ENCODE peak calls at places on chromosome 1, in ten cellular contexts. O is GM12865; S is dorsolateral prefrontal cortex; V is T-helper 2 cell; M is T-helper 9 cell; B is HFF-Myc; L is BJ; W is stimulated activated CD8-positive, alpha-beta memory T cell treated with anti-CD3 and anti-CD28 coated beads, Interleukin-7, amount 100 ng/mL, for 1 hour; E is activated CD4-positive, alpha-beta T cell treated with anti-CD3 and anti-CD28 coated beads, Interleukin-2, amount 50 U/mL, for 1 hour; I is COR-L47. A is an unnamed sample.

GRCh38 chr1:35894183-35894582 is 11.2 kb downstream of the AGO1 start:
- DNase-seq in M (no peak), L (no peak), O (peak; percentile 71), S (no peak), W (no peak), V (no peak), B (no peak), I (no peak), E (no peak), A (peak; percentile 49)

GRCh38 chr1:5707566-5708178 is 284.6 kb downstream of the NPHP4 start:
- DNase-seq in V (no peak), M (no peak), B (no peak), L (no peak), W (no peak), E (no peak), O (no peak), I (no peak), S (peak; percentile 69), A (no peak)

GRCh38 chr1:114756949-114757454 is 782 bp downstream of the CSDE1 start:
- DNase-seq in B (no peak), V (no peak), I (peak; percentile 26), O (no peak), E (no peak), W (no peak), S (no peak), M (peak; percentile 4), L (no peak), A (no peak)

GRCh38 chr1:13513885-13514546 is at the start of gene LRRC38:
- DNase-seq in W (no peak), S (no peak), E (no peak), B (no peak), M (no peak), V (no peak), O (no peak), L (no peak), I (no peak), A (no peak)

GRCh38 chr1:199272107-199272506 is 633.3 kb downstream of the PTPRC start:
- DNase-seq in B (no peak), S (no peak), M (no peak), L (peak; percentile 73), V (no peak), O (no peak), E (no peak), I (no peak), W (no peak), A (no peak)

GRCh38 chr1:76287917-76288316 is 213.4 kb downstream of the ST6GALNAC3 start:
- DNase-seq in O (no peak), W (no peak), V (no peak), B (no peak), S (no peak), I (no peak), E (no peak), M (no peak), L (no peak), A (no peak)

GRCh38 chr1:182795563-182796228 is 6.1 kb downstream of the NPL start:
- DNase-seq in S (no peak), M (no peak), L (no peak), B (no peak), E (no peak), I (no peak), W (no peak), V (no peak), O (no peak), A (no peak)

GRCh38 chr1:109252893-109253802 is 3.8 kb downstream of the CELSR2 start:
- DNase-seq in L (no peak), W (no peak), O (no peak), I (peak; percentile 72), S (peak; percentile 92), V (no peak), E (no peak), B (no peak), M (no peak), A (peak; percentile 25)

GRCh38 chr1:112524251-112524650 is 15.5 kb downstream of the WNT2B start:
- DNase-seq in L (no peak), W (no peak), O (no peak), M (no peak), V (no peak), E (no peak), I (no peak), S (no peak), B (no peak), A (no peak)

GRCh38 chr1:203129501-203130231 is 2.1 kb downstream of the ADORA1 start:
- DNase-seq in W (no peak), O (no peak), I (peak; percentile 66), V (no peak), S (peak; percentile 92), M (no peak), L (no peak), B (no peak), E (no peak), A (no peak)

GRCh38 chr1:224730540-224730939 is 114.4 kb downstream of the CNIH3 start:
- DNase-seq in E (no peak), I (no peak), L (no peak), O (no peak), S (no peak), B (no peak), V (no peak), W (no peak), M (no peak), A (no peak)

GRCh38 chr1:83641206-83641658 is 357.7 kb downstream of the TTLL7 start:
- DNase-seq in V (no peak), O (no peak), L (peak; percentile 18), I (no peak), B (peak; percentile 15), S (no peak), W (no peak), M (no peak), E (no peak), A (no peak)

GRCh38 chr1:116203192-116203723 is 92.1 kb downstream of the MAB21L3 start:
- DNase-seq in W (no peak), L (no peak), M (no peak), V (no peak), S (no peak), O (no peak), E (no peak), B (no peak), I (no peak), A (no peak)

GRCh38 chr1:182674346-182675246 is 9.8 kb downstream of the RGS8 start:
- DNase-seq in V (no peak), O (no peak), W (no peak), E (no peak), L (no peak), B (no peak), S (no peak), I (no peak), M (no peak), A (no peak)

GRCh38 chr1:246372502-246372901 is 134.6 kb downstream of the SMYD3 start:
- DNase-seq in M (no peak), O (no peak), I (no peak), V (no peak), W (no peak), E (no peak), S (no peak), L (no peak), B (no peak), A (no peak)

GRCh38 chr1:167059045-167059728 is 31.0 kb downstream of the GPA33 start:
- DNase-seq in I (peak; percentile 61), O (peak; percentile 69), W (peak; percentile 59), M (peak; percentile 72), V (peak; percentile 39), S (peak; percentile 73), L (no peak), E (peak; percentile 73), B (peak; percentile 39), A (peak; percentile 79)

GRCh38 chr1:17790383-17791054 is 35.4 kb downstream of the ACTL8 start:
- DNase-seq in L (no peak), S (no peak), W (no peak), O (no peak), B (no peak), E (no peak), V (no peak), I (no peak), M (no peak), A (no peak)

GRCh38 chr1:202649553-202650392 is 60.5 kb downstream of the SYT2 start:
- DNase-seq in O (no peak), I (no peak), L (no peak), S (no peak), E (no peak), V (no peak), W (no peak), M (no peak), B (no peak), A (no peak)

GRCh38 chr1:168083456-168084325 is 53.0 kb downstream of the GPR161 start:
- DNase-seq in M (no peak), V (no peak), S (no peak), B (no peak), W (no peak), L (no peak), O (peak; percentile 13), E (no peak), I (no peak), A (no peak)

A was measured in memory B cell.